ENCODE peak calls at places on chromosome 4, in seven cellular contexts. C is fibroblast of lung; X is CD8-positive, alpha-beta T cell; P is endothelial cell; T is astrocyte of the cerebellum; N is heart left ventricle; W is adrenal gland. U is an unnamed sample.

GRCh38 chr4:8297141-8297601 is 27.6 kb downstream of the HTRA3 start:
- DNase-seq in N (peak), C (no peak), X (no peak), W (no peak), T (no peak), P (no peak), U (no peak)

GRCh38 chr4:3667258-3667657 is 98.9 kb upstream of the ADRA2C start:
- DNase-seq in T (no peak), W (no peak), C (no peak), N (no peak), P (no peak), X (no peak), U (no peak)

GRCh38 chr4:24793219-24794005 is 2.0 kb upstream of the SOD3 start:
- DNase-seq in C (peak), T (no peak), P (no peak), N (no peak), X (no peak), W (no peak), U (no peak)

GRCh38 chr4:55754754-55755350 is 64.7 kb upstream of the EXOC1L start:
- DNase-seq in W (no peak), T (no peak), X (no peak), P (no peak), N (no peak), C (peak), U (peak)

GRCh38 chr4:118417325-118417724 is 64.5 kb upstream of the PRSS12 start:
- DNase-seq in P (no peak), T (no peak), W (no peak), N (no peak), X (no peak), C (peak), U (peak)

GRCh38 chr4:112978691-112979472 is 70.6 kb upstream of the ANK2 start:
- DNase-seq in T (no peak), P (no peak), N (no peak), W (no peak), C (peak), X (no peak), U (no peak)

GRCh38 chr4:93870876-93871458 is 42.4 kb downstream of the ATOH1 start:
- DNase-seq in C (no peak), T (no peak), N (no peak), X (no peak), W (no peak), P (no peak), U (no peak)

GRCh38 chr4:38489924-38490639 is 173.9 kb upstream of the KLF3 start:
- DNase-seq in P (peak), X (no peak), C (peak), W (no peak), T (no peak), N (no peak), U (no peak)

GRCh38 chr4:4480205-4480604 is 61.6 kb downstream of the STX18 start:
- DNase-seq in W (no peak), N (no peak), X (no peak), T (no peak), P (no peak), C (peak), U (no peak)

GRCh38 chr4:84366111-84366510 is 133.0 kb downstream of the NKX6-1 start:
- DNase-seq in P (no peak), N (no peak), C (peak), X (no peak), T (peak), W (no peak), U (no peak)

GRCh38 chr4:24322986-24323385 is 261.4 kb downstream of the DHX15 start:
- DNase-seq in N (no peak), W (no peak), P (no peak), X (no peak), T (no peak), C (peak), U (no peak)

GRCh38 chr4:53804719-53805118 is 213.4 kb upstream of the LNX1 start:
- DNase-seq in P (no peak), T (no peak), N (no peak), C (no peak), W (peak), X (no peak), U (no peak)

GRCh38 chr4:113601636-113602035 is 159.9 kb downstream of the CAMK2D start:
- DNase-seq in P (no peak), T (no peak), C (no peak), W (no peak), X (no peak), N (no peak), U (no peak)

GRCh38 chr4:52655505-52655904 is 3.6 kb downstream of the USP46 start:
- DNase-seq in P (no peak), X (no peak), T (no peak), W (no peak), C (no peak), N (no peak), U (no peak)

GRCh38 chr4:132001542-132001941 is 1147.6 kb upstream of the PCDH10 start:
- DNase-seq in T (peak), P (no peak), C (peak), W (no peak), N (no peak), X (no peak), U (no peak)

GRCh38 chr4:1449475-1449832 is 43.2 kb upstream of the NKX1-1 start:
- DNase-seq in T (no peak), W (no peak), P (peak), C (no peak), N (no peak), X (no peak), U (no peak)

GRCh38 chr4:6270691-6271121 is 1.1 kb downstream of the WFS1 start:
- DNase-seq in C (peak), P (no peak), W (no peak), X (no peak), T (no peak), N (peak), U (no peak)

GRCh38 chr4:19940861-19941260 is 310.8 kb upstream of the SLIT2 start:
- DNase-seq in X (no peak), N (no peak), W (no peak), P (no peak), C (no peak), T (no peak), U (no peak)

GRCh38 chr4:103372002-103372558 is 173.9 kb upstream of the CENPE start:
- DNase-seq in X (no peak), N (no peak), W (no peak), P (no peak), C (no peak), T (no peak), U (no peak)

GRCh38 chr4:168449740-168450442 is 30.4 kb downstream of the DDX60L start:
- DNase-seq in X (no peak), C (peak), W (no peak), P (no peak), T (peak), N (no peak), U (no peak)

GRCh38 chr4:140626982-140627381 is 58.2 kb upstream of the UCP1 start:
- DNase-seq in P (no peak), C (no peak), X (no peak), N (no peak), W (no peak), T (no peak), U (no peak)
- TF ChIP-seq CTCF in P (no peak), C (no peak), X (no peak), N (no peak), W (no peak), T (no peak), U (peak)

GRCh38 chr4:185890196-185890595 is 78.2 kb upstream of the SORBS2 start:
- DNase-seq in N (no peak), T (no peak), W (no peak), X (no peak), C (no peak), P (no peak), U (no peak)

GRCh38 chr4:185893500-185893899 is 81.5 kb upstream of the SORBS2 start:
- DNase-seq in X (no peak), W (no peak), P (no peak), T (no peak), N (no peak), C (no peak), U (no peak)

GRCh38 chr4:185889566-185889965 is 77.6 kb upstream of the SORBS2 start:
- DNase-seq in C (no peak), T (no peak), P (no peak), W (no peak), X (no peak), N (no peak), U (no peak)

GRCh38 chr4:185894481-185894880 is 82.5 kb upstream of the SORBS2 start:
- DNase-seq in X (no peak), P (no peak), N (no peak), T (no peak), W (no peak), C (no peak), U (no peak)

GRCh38 chr4:185892165-185892564 is 80.2 kb upstream of the SORBS2 start:
- DNase-seq in X (no peak), P (no peak), C (no peak), W (no peak), N (no peak), T (no peak), U (no peak)
- TF ChIP-seq CTCF in X (no peak), P (no peak), C (no peak), W (no peak), N (no peak), T (no peak), U (no peak)

GRCh38 chr4:41853973-41854372 is 81.3 kb upstream of the TMEM33 start:
- DNase-seq in C (no peak), N (no peak), P (no peak), W (no peak), T (no peak), X (no peak), U (no peak)
- TF ChIP-seq CTCF in C (peak), N (no peak), P (peak), W (peak), T (no peak), X (no peak), U (no peak)

GRCh38 chr4:77415689-77416088 is 189.9 kb upstream of the CXCL13 start:
- DNase-seq in X (no peak), W (no peak), C (no peak), T (no peak), N (no peak), P (no peak), U (no peak)

DNA sequence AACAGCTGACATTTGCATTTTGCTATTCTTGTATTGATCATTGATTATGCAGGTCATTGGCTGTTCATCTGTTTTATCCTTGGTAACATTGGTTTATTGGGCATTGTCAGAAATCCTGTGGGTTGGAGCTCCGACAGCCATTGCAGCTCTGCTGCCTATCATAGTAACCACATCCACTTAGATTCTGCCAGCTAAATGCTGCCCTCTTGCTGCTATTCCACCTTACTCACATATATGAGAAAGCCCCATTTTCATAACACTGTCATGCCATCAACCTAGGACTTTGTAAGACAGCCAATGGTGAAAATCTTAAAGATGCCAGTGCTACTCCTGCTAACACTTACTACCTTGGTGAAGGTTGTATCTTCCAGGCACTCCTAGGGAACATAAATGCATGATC is 187.3 kb upstream of the CXCL13 start:
- DNase-seq in P (peak), N (no peak), W (no peak), C (peak), X (no peak), T (no peak), U (no peak)
- TF ChIP-seq CTCF in P (no peak), N (no peak), W (no peak), C (peak), X (no peak), T (peak), U (peak)

GRCh38 chr4:176054942-176055341 is 10.7 kb upstream of the WDR17 start:
- DNase-seq in W (no peak), X (no peak), T (no peak), P (no peak), N (no peak), C (no peak), U (no peak)
- TF ChIP-seq CTCF in W (peak), X (no peak), T (no peak), P (no peak), N (no peak), C (peak), U (peak)

DNA sequence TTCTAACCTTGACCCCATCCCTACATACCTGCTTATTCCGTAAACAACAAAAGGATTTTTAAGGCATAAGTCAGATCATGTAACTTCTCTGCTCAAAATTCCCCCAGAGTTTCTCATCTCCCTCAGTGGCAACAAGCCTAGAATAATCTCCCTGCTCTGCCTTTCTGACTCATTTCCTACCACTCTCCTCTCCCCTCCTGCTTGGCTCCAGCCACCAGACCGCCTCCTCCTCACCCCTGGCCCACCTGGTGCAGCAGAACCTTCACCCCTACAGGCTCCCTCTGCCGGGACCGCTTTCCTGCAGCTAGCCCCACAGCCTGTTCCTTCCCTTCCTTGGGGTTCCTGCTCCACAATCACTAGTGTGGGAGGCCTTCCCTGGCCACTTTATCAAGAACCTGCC is 32.1 kb downstream of the TSPAN5 start:
- DNase-seq in P (no peak), W (no peak), X (no peak), N (no peak), T (peak), C (peak), U (peak)
- TF ChIP-seq CTCF in P (no peak), W (no peak), X (no peak), N (no peak), T (peak), C (peak), U (no peak)

GRCh38 chr4:140617494-140618060 is 48.8 kb upstream of the UCP1 start:
- DNase-seq in T (no peak), W (no peak), P (no peak), C (peak), N (no peak), X (no peak), U (no peak)
- TF ChIP-seq CTCF in T (no peak), W (no peak), P (no peak), C (no peak), N (no peak), X (no peak), U (no peak)

DNA sequence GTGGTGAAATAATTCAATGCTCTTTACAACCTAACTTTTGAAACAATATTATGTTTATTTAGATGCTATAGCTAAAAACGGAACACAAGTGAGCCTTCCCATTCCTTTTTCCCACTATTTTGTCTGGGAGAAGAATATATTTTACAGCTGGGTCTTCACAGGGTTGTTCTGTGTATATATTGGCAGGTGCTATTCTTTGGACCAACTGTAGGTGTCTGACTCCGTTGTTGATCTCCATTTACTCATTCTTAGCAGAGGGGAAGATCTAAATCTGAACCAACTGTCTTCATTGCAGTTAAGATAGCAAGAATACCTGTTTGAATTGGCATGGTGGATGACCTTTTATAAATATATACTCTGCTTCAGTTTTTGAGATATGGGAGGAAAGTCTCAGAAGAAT is 257.4 kb downstream of the CFAP299 start:
- DNase-seq in X (no peak), T (no peak), N (no peak), W (no peak), C (no peak), P (no peak), U (no peak)
- TF ChIP-seq CTCF in X (no peak), T (peak), N (no peak), W (no peak), C (no peak), P (peak), U (no peak)

DNA sequence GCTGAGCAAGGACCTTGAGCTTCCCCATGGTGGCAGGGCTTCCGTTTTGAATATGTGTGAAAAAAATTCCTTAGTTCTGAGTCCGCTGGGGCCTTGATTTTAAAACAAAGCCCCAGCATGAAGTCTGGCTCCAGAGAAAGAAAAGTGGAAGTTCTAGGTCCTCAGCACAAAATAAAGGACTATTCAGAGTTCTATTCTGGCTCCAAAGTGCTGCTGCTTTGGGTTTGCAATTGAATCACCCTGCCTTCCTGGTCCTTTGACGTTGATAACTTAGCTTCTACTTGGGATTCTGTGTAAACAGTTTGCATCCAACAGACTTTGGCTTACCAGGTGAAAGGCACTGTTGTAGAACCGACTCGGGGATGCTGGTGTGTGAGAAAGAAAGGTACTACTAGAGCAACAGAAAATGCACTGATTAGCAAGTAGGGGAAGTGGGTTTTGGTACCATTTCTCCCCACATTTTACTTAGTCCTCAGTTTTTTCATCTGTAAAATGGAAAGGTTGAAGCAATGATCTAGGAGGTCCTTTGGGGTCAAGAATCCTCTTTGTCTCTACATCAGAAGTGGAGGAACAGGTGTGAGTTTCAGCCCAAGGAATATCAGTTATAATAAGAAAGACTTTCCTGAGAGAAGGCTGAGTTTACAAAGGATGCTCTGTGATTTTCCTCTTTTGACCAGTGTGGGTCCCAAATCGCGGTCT is 28.4 kb downstream of the IGFBP7 start:
- DNase-seq in T (no peak), X (no peak), C (no peak), N (no peak), W (no peak), P (no peak), U (no peak)
- TF ChIP-seq CTCF in T (no peak), X (no peak), C (no peak), N (no peak), W (no peak), P (no peak), U (no peak)

U was measured in AG09319.